ENCODE peak calls at places on chromosomes 11 and 22, in four cellular contexts. C, N, K and L are unnamed samples.

GRCh38 chr22:46969961-46970360 is 207.5 kb downstream of the TBC1D22A start:
- DNase-seq in C (no peak), N (no peak), K (no peak), L (no peak)

GRCh38 chr11:128052912-128053641 is 534.3 kb downstream of the ETS1 start:
- DNase-seq in C (peak), N (no peak), K (no peak), L (no peak)

GRCh38 chr11:18726040-18726439 is at the start of gene IGSF22:
- DNase-seq in C (no peak), N (no peak), K (peak), L (no peak)

GRCh38 chr11:67268036-67268683 is 1.9 kb downstream of the GRK2 start:
- DNase-seq in C (no peak), N (peak), K (no peak), L (no peak)

GRCh38 chr22:37455896-37456295 is 28.6 kb upstream of the ELFN2 start:
- DNase-seq in C (peak), N (no peak), K (no peak), L (no peak)

GRCh38 chr22:35425971-35426800 is 26.2 kb downstream of the MCM5 start:
- DNase-seq in C (peak), N (no peak), K (no peak), L (no peak)

GRCh38 chr11:26187639-26188038 is 144.3 kb upstream of the ANO3 start:
- DNase-seq in C (peak), N (no peak), K (no peak), L (peak)

GRCh38 chr22:43630451-43630850 is 181.7 kb downstream of the EFCAB6 start:
- DNase-seq in C (no peak), N (no peak), K (no peak), L (no peak)

GRCh38 chr11:56764976-56765375 is 16.5 kb upstream of the OR9G4 start:
- DNase-seq in C (no peak), N (no peak), K (no peak), L (no peak)

GRCh38 chr22:23282089-23282501 is 101.8 kb downstream of the BCR start:
- DNase-seq in C (peak), N (no peak), K (no peak), L (peak)

GRCh38 chr22:29719894-29720645 is at the start of gene CABP7:
- DNase-seq in C (no peak), N (no peak), K (peak), L (no peak)

GRCh38 chr11:83006877-83007330 is 64.8 kb downstream of the RAB30 start:
- DNase-seq in C (no peak), N (peak), K (no peak), L (no peak)

GRCh38 chr11:66462010-66462409 is 4.7 kb upstream of the PELI3 start:
- DNase-seq in C (no peak), N (no peak), K (no peak), L (no peak)

GRCh38 chr11:115345840-115346239 is 158.4 kb downstream of the CADM1 start:
- DNase-seq in C (no peak), N (no peak), K (no peak), L (no peak)

DNA sequence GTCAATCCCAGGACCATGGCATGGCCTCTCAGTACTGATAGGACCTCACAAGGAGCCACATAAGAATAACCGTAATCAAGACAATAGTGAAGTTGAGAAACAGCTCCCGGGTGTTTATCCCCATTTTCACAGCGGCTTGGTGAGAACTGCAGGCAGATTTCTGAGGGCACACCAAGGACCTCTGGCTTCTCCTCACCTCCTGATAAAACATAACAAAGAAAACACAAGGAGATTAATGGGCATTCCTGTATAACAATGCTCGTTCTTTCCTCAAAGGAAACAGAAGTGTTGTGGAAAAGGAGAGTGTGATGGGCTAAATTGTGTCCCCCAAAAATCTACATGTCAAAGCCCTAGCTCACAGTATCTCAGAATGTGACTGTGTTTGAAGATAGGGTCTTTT is 4.0 kb downstream of the SLN start:
- DNase-seq in C (no peak), N (no peak), K (no peak), L (no peak)
- TF ChIP-seq USF2 in C (no peak), N (no peak), K (no peak), L (no peak)

GRCh38 chr22:19680287-19680881 is 33.9 kb upstream of the SEPTIN5 start:
- DNase-seq in C (no peak), N (no peak), K (no peak), L (no peak)

GRCh38 chr22:19681863-19682245 is 32.4 kb upstream of the SEPTIN5 start:
- DNase-seq in C (no peak), N (no peak), K (no peak), L (no peak)

GRCh38 chr22:19680911-19681862 is 33.1 kb upstream of the SEPTIN5 start:
- DNase-seq in C (no peak), N (no peak), K (no peak), L (no peak)

GRCh38 chr22:19678949-19679348 is 35.4 kb upstream of the SEPTIN5 start:
- DNase-seq in C (no peak), N (no peak), K (no peak), L (no peak)

DNA sequence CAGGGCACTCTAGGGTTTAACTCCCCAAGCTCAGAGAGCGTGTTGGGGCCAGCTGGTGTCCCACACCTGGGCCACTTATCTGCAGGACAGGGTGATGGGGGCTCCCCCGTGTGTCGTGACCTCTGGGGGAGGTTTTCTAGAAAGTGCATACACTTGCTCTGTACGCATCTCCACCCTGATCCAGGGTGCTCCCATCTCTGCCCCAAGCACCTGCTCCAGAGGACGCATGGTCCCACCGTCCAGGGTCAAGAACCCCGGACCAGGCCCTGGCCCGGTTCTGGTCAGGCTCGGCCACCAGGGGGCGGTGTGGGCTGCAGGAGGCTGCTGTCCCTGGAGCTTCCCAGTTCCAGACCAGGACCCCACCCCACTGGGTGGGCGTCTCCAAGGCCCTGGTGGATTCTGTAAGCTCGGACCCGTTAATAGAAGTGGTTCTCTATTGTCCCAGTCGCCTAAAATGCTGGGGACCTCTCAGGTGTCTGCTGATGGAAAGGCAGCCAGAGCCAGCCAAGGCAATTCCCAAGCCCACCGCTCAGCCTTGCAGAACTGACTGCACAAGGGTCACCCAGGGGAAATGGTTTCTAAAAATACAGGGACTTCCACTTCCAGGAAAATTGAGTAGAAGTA is 34.7 kb upstream of the SEPTIN5 start:
- DNase-seq in C (no peak), N (no peak), K (peak), L (no peak)
- TF ChIP-seq ELK1 in C (no peak), N (no peak), K (no peak), L (no peak)

DNA sequence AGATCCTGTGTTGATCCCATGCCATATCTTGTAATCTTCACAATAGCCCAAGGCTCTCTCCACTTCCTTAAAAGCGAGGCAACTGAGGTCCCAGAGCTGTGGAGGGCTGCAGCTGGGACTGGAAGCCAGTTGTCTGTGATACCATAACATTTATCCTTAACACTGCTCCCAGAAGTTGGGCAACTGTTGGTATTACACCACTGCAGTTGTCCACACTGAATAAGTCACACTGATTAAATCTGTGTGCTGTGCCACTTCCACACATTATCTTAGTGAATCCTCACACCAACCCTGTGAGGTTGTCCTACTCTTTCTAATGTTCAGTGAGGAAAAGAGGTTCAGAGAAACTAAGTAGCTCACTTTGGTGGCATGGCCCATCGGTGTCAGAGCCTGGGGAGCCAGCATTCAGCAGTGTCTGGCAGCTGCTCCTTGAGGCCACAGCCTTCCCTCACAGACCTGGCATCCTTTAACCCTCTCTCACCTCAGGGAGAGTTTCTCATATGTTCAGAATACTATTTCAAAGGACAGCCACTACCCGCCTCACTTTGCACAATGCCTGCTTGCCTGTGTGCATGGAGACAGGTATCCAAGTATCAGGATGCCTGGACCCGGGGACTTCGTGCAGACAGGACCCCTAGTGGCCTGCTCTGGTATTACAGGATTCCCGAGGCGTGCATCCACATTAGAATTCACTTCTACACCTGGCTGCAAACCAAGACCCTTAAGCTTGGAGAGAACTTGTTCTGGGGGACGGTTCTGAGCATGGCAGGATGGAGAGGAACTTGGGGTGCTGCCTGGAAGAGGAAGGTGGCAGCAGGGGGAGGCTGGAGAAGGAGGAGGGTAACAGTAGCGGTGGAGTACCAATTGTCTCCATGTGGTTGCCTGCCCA is 221.9 kb upstream of the TBCEL start:
- DNase-seq in C (peak), N (no peak), K (peak), L (peak)
- TF ChIP-seq USF2 in C (no peak), N (no peak), K (no peak), L (no peak)

DNA sequence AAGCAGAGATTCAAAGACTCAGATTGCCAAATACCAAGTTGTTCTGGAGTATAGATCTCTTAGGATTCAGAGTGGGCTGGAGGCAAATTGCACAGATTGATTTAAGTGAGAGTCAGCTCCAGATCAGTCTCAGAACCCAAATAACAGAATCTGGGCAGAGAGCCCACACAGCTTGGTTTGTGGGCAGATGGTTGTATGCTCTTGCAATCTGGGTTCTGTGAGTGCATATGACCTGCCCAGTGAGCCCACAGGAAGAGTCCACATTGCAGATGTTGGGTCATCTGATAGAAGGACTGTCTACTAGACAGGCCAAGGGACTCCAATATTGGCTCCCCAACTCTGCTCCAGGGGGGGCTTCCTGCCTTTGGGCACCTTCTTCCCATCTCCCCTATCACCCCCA is 65.9 kb downstream of the ADAMTS15 start:
- DNase-seq in C (peak), N (no peak), K (no peak), L (no peak)
- TF ChIP-seq ELK1 in C (no peak), N (no peak), K (no peak), L (no peak)